ENCODE peak calls at places on chromosomes 3 and 15, in six cellular contexts. H, A, F, I, P and N are unnamed samples.

GRCh38 chr3:159988617-159989251 is at the start of gene IL12A:
- DNase-seq in H (peak), A (peak), F (peak), I (peak), P (peak), N (peak)

GRCh38 chr3:115239717-115240116 is 92.6 kb upstream of the ZBTB20 start:
- DNase-seq in H (peak), A (no peak), F (peak), I (no peak), P (no peak), N (no peak)

GRCh38 chr15:66130496-66131014 is 123.0 kb downstream of the MEGF11 start:
- DNase-seq in H (no peak), A (no peak), F (no peak), I (no peak), P (no peak), N (no peak)

GRCh38 chr3:46065294-46065705 is 38.0 kb upstream of the XCR1 start:
- DNase-seq in H (peak), A (no peak), F (no peak), I (peak), P (no peak), N (no peak)

GRCh38 chr15:75455982-75456531 is 4.6 kb upstream of the SIN3A start:
- DNase-seq in H (peak), A (peak), F (peak), I (peak), P (peak), N (no peak)

GRCh38 chr15:100111103-100112060 is 230.4 kb downstream of the ADAMTS17 start:
- DNase-seq in H (peak), A (no peak), F (peak), I (no peak), P (no peak), N (no peak)

GRCh38 chr3:20125912-20126311 is 60.1 kb downstream of the SGO1 start:
- DNase-seq in H (peak), A (no peak), F (peak), I (peak), P (no peak), N (no peak)

GRCh38 chr15:24955549-24955929 is 752 bp downstream of the SNRPN start:
- DNase-seq in H (peak), A (no peak), F (no peak), I (peak), P (peak), N (no peak)

GRCh38 chr3:117473981-117474563 is 764.5 kb downstream of the TUSC7 start:
- DNase-seq in H (no peak), A (no peak), F (no peak), I (no peak), P (no peak), N (no peak)

GRCh38 chr15:20345401-20345958 is 196.1 kb downstream of the GOLGA6L6 start:
- DNase-seq in H (no peak), A (no peak), F (no peak), I (peak), P (peak), N (no peak)

GRCh38 chr3:188204516-188204915 is 50.6 kb downstream of the LPP start:
- DNase-seq in H (no peak), A (no peak), F (no peak), I (no peak), P (no peak), N (no peak)

GRCh38 chr15:64747578-64747977 is 27.8 kb downstream of the RBPMS2 start:
- DNase-seq in H (no peak), A (no peak), F (no peak), I (no peak), P (peak), N (no peak)

GRCh38 chr3:13494463-13495350 is 14.6 kb downstream of the HDAC11 start:
- DNase-seq in H (peak), A (peak), F (peak), I (no peak), P (no peak), N (peak)

GRCh38 chr3:133589503-133589902 is 16.0 kb downstream of the CDV3 start:
- DNase-seq in H (no peak), A (no peak), F (no peak), I (no peak), P (no peak), N (no peak)

GRCh38 chr15:97748576-97748975 is 211.9 kb upstream of the ARRDC4 start:
- DNase-seq in H (no peak), A (no peak), F (no peak), I (no peak), P (no peak), N (no peak)

GRCh38 chr15:42490246-42490742 is 647 bp downstream of the ZNF106 start:
- DNase-seq in H (peak), A (no peak), F (peak), I (peak), P (no peak), N (no peak)

GRCh38 chr3:53168175-53168923 is 7.3 kb downstream of the PRKCD start:
- DNase-seq in H (no peak), A (no peak), F (no peak), I (no peak), P (peak), N (no peak)

GRCh38 chr3:50620420-50620819 is 3.5 kb downstream of the MAPKAPK3 start:
- DNase-seq in H (no peak), A (no peak), F (no peak), I (no peak), P (no peak), N (no peak)

GRCh38 chr15:43144512-43144911 is 11.1 kb downstream of the TMEM62 start:
- DNase-seq in H (no peak), A (no peak), F (no peak), I (peak), P (no peak), N (no peak)

GRCh38 chr3:80424951-80425350 is 657.2 kb upstream of the ROBO1 start:
- DNase-seq in H (no peak), A (no peak), F (no peak), I (no peak), P (no peak), N (no peak)

GRCh38 chr15:86690566-86690965 is 610.9 kb downstream of the AGBL1 start:
- DNase-seq in H (no peak), A (no peak), F (no peak), I (no peak), P (no peak), N (no peak)

GRCh38 chr15:41943543-41944312 is 28.6 kb downstream of the EHD4 start:
- DNase-seq in H (no peak), A (no peak), F (no peak), I (no peak), P (no peak), N (no peak)

GRCh38 chr3:176514297-176514696 is 683.0 kb downstream of the TBL1XR1 start:
- DNase-seq in H (peak), A (peak), F (peak), I (no peak), P (no peak), N (no peak)

GRCh38 chr15:71220828-71221227 is 105.6 kb downstream of the THSD4 start:
- DNase-seq in H (no peak), A (no peak), F (no peak), I (no peak), P (no peak), N (no peak)

GRCh38 chr15:48678851-48679250 is 33.3 kb upstream of the FBN1 start:
- DNase-seq in H (peak), A (no peak), F (no peak), I (no peak), P (no peak), N (no peak)

GRCh38 chr15:82128401-82129143 is 82.8 kb upstream of the MEX3B start:
- DNase-seq in H (no peak), A (no peak), F (peak), I (no peak), P (no peak), N (no peak)

GRCh38 chr15:55230051-55230670 is 33.4 kb upstream of the RSL24D1 start:
- DNase-seq in H (peak), A (no peak), F (peak), I (no peak), P (no peak), N (no peak)

GRCh38 chr3:74591946-74592345 is 22.5 kb downstream of the CNTN3 start:
- DNase-seq in H (no peak), A (no peak), F (peak), I (no peak), P (no peak), N (no peak)

DNA sequence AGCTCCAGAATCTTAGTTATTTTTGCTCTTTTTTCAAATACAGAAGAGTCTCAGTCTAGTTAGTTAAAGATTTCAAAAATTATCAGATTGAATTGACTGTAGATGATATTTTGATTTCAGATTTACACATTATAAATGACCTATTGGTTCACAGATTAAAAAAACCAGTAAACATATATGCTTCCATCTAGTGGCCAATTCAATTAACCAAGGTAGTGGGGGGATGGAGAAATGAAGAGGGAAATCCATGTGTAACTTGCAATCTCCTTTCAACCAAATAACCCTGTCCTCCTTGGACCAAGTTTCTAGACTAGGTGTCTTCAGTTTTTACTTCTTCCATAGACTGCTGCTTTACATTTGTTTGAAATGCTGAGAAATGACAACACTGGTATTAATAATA is 789.8 kb downstream of the ROBO1 start:
- DNase-seq in H (peak), A (no peak), F (peak), I (no peak), P (no peak), N (no peak)
- TF ChIP-seq CTCF in H (peak), A (peak), F (peak), I (peak), P (no peak), N (peak)

GRCh38 chr3:173732237-173732636 is 334.7 kb downstream of the NLGN1 start:
- DNase-seq in H (no peak), A (no peak), F (peak), I (no peak), P (no peak), N (peak)

GRCh38 chr3:173730391-173730790 is 332.8 kb downstream of the NLGN1 start:
- DNase-seq in H (no peak), A (no peak), F (peak), I (no peak), P (no peak), N (no peak)

GRCh38 chr3:173737167-173737808 is 339.7 kb downstream of the NLGN1 start:
- DNase-seq in H (no peak), A (no peak), F (no peak), I (no peak), P (no peak), N (no peak)

DNA sequence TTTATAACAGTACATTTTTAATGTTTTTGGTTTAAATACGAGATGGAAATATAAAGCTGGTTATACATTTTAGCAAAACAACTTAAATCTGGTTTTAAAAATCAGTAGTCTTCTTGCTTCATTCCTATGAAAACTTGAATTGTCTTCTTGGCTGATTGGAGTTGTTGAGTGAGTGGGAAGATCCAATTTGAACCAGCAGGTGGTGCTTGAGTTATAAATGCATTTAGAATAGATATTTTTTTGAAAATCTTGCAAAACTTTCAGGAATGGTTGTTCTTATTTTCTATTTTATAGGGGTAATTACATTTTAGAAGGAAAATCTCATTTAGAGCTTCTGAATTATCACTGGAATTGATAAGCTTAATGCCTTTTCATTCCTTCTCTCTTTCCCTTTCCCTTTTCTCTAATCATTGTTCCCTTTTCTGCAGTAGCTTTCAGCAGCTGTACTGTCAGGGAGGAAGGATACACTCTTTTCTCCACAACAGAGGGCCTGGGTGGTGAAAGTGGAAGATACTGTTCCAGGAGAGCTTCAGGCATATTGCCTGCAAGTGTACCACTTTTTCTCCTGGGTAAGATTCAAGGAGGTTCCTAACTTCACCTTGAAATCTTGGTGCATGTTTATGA is 335.6 kb downstream of the NLGN1 start:
- DNase-seq in H (peak), A (no peak), F (peak), I (no peak), P (no peak), N (no peak)
- TF ChIP-seq CTCF in H (peak), A (peak), F (peak), I (peak), P (peak), N (peak)

DNA sequence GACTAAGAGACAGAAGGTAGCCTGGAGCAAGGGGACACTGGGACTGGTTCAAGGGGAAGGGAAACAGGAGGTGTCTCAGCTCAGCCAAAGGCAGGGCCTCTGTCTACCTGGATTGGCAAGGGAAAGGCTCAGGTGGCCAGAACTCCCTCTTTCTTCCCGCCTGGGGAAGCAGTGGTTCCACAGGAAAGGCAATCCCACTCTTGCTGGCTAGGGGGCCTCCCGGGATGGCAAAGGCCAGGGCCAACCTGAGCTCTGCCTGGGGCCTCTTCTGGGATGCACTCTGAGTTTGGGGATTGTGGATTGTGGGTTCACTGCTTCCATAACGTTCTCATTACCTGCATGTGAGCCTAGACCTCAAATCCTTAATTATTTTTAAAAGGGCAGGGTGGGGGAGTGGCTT is 13.0 kb upstream of the PARP6 start:
- DNase-seq in H (no peak), A (peak), F (no peak), I (no peak), P (no peak), N (no peak)
- TF ChIP-seq CTCF in H (no peak), A (no peak), F (no peak), I (no peak), P (no peak), N (no peak)

GRCh38 chr3:143070977-143071551 is 48.5 kb upstream of the CHST2 start:
- DNase-seq in H (peak), A (no peak), F (peak), I (no peak), P (no peak), N (no peak)
- TF ChIP-seq CTCF in H (no peak), A (no peak), F (peak), I (no peak), P (no peak), N (no peak)

GRCh38 chr15:88912500-88912921 is 668 bp downstream of the MFGE8 start:
- DNase-seq in H (peak), A (peak), F (no peak), I (peak), P (peak), N (peak)

GRCh38 chr15:88911766-88912118 is 1.4 kb downstream of the MFGE8 start:
- DNase-seq in H (peak), A (no peak), F (no peak), I (peak), P (peak), N (no peak)

GRCh38 chr15:88915354-88915753 is 2.2 kb upstream of the MFGE8 start:
- DNase-seq in H (no peak), A (no peak), F (no peak), I (no peak), P (no peak), N (no peak)

GRCh38 chr15:88913850-88914169 is 631 bp upstream of the MFGE8 start:
- DNase-seq in H (no peak), A (no peak), F (no peak), I (no peak), P (no peak), N (no peak)

GRCh38 chr15:88913017-88913849 is at the start of gene MFGE8:
- DNase-seq in H (peak), A (peak), F (peak), I (peak), P (peak), N (peak)
- TF ChIP-seq CTCF in H (no peak), A (no peak), F (no peak), I (no peak), P (no peak), N (no peak)

DNA sequence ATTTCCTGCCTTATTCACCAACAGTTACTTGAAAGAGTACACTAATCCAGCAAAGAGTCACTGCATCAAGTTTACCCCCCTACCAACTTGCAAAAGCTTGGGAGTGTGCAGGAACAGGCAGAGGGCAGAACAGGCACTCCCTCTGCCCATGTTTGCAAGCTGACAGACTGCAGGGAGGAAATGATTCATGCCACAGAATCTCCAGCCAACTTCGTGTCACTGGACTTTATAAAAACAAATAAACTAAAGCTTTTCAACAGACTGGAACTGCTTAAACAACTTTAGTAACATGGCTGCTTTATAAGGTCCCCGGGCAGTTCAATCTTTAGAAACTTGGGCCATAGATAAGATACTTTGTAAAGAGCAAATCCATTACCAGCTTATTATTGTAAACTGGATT is 129.5 kb downstream of the THRB start:
- DNase-seq in H (peak), A (no peak), F (peak), I (no peak), P (no peak), N (no peak)
- TF ChIP-seq CTCF in H (no peak), A (no peak), F (no peak), I (no peak), P (no peak), N (no peak)

GRCh38 chr3:81910244-81910852 is 148.9 kb upstream of the GBE1 start:
- DNase-seq in H (peak), A (peak), F (peak), I (peak), P (no peak), N (peak)
- TF ChIP-seq CTCF in H (peak), A (peak), F (peak), I (peak), P (peak), N (peak)